ENCODE peak calls at places on chromosomes 13 and 19, in five cellular contexts. Z is sigmoid colon; V is dorsolateral prefrontal cortex; X is effector memory CD4-positive, alpha-beta T cell; Y is CD4-positive, CD25-positive, alpha-beta regulatory T cell. L is an unnamed sample.

GRCh38 chr13:29435125-29435911 is 160.2 kb downstream of the SLC7A1 start:
- DNase-seq in Z (peak; percentile 88), V (no peak), X (no peak), Y (no peak), L (no peak)

GRCh38 chr19:48950159-48950558 is 4.5 kb upstream of the BAX start:
- DNase-seq in Z (no peak), V (no peak), X (no peak), Y (no peak), L (no peak)

GRCh38 chr13:31755803-31756212 is 16.5 kb downstream of the RXFP2 start:
- DNase-seq in Z (no peak), V (no peak), X (no peak), Y (no peak), L (no peak)

GRCh38 chr19:51000981-51001380 is 423 bp downstream of the KLK8 start:
- DNase-seq in Z (peak; percentile 20), V (no peak), X (no peak), Y (no peak), L (peak; percentile 80)

GRCh38 chr13:72985610-72986009 is 73.2 kb upstream of the KLF5 start:
- DNase-seq in Z (no peak), V (no peak), X (no peak), Y (no peak), L (no peak)

GRCh38 chr13:113654591-113655357 is 3.2 kb downstream of the ATP4B start:
- DNase-seq in Z (peak; percentile 42), V (peak; percentile 16), X (no peak), Y (no peak), L (no peak)

GRCh38 chr19:30335306-30335886 is 36.8 kb upstream of the ZNF536 start:
- DNase-seq in Z (no peak), V (no peak), X (no peak), Y (no peak), L (no peak)

GRCh38 chr19:2888739-2889224 is 11.9 kb upstream of the ZNF57 start:
- DNase-seq in Z (no peak), V (no peak), X (no peak), Y (peak; percentile 57), L (peak; percentile 31)

GRCh38 chr19:30799854-30800755 is 427.9 kb downstream of the ZNF536 start:
- DNase-seq in Z (no peak), V (peak; percentile 49), X (no peak), Y (no peak), L (peak; percentile 75)

GRCh38 chr19:33819875-33820781 is 23.5 kb downstream of the KCTD15 start:
- DNase-seq in Z (peak; percentile 88), V (no peak), X (peak; percentile 41), Y (peak; percentile 12), L (peak; percentile 83)

GRCh38 chr19:17129377-17129776 is 53.8 kb downstream of the MYO9B start:
- DNase-seq in Z (no peak), V (no peak), X (no peak), Y (no peak), L (no peak)

GRCh38 chr13:101626925-101627555 is 174.6 kb downstream of the ITGBL1 start:
- DNase-seq in Z (no peak), V (no peak), X (no peak), Y (no peak), L (no peak)

GRCh38 chr19:20385056-20385455 is 180.5 kb downstream of the ZNF737 start:
- DNase-seq in Z (no peak), V (no peak), X (no peak), Y (no peak), L (no peak)

GRCh38 chr13:28658539-28658795 is 463 bp upstream of the POMP start:
- DNase-seq in Z (no peak), V (no peak), X (no peak), Y (no peak), L (no peak)

GRCh38 chr13:39512687-39513086 is 90.3 kb downstream of the LHFPL6 start:
- DNase-seq in Z (no peak), V (no peak), X (no peak), Y (no peak), L (no peak)

GRCh38 chr19:58544591-58545285 is 874 bp downstream of the TRIM28 start:
- DNase-seq in Z (peak; percentile 69), V (no peak), X (peak; percentile 24), Y (peak; percentile 71), L (peak; percentile 28)

GRCh38 chr13:110341445-110342247 is 34.6 kb downstream of the COL4A2 start:
- DNase-seq in Z (no peak), V (no peak), X (no peak), Y (no peak), L (no peak)

GRCh38 chr19:35073516-35073915 is 32.0 kb downstream of the HPN start:
- DNase-seq in Z (no peak), V (no peak), X (no peak), Y (no peak), L (no peak)

GRCh38 chr13:47218611-47219010 is 321.8 kb upstream of the HTR2A start:
- DNase-seq in Z (no peak), V (no peak), X (no peak), Y (no peak), L (no peak)

GRCh38 chr13:87671824-87672603 is 843 bp downstream of the SLITRK5 start:
- DNase-seq in Z (no peak), V (no peak), X (no peak), Y (no peak), L (peak; percentile 53)

GRCh38 chr13:35481777-35482176 is 5.3 kb upstream of the MAB21L1 start:
- DNase-seq in Z (no peak), V (no peak), X (no peak), Y (no peak), L (no peak)

GRCh38 chr13:32017449-32017848 is 14.1 kb upstream of the FRY start:
- DNase-seq in Z (no peak), V (no peak), X (no peak), Y (no peak), L (no peak)

GRCh38 chr13:40490086-40490723 is 176.2 kb downstream of the FOXO1 start:
- DNase-seq in Z (no peak), V (no peak), X (peak; percentile 20), Y (peak; percentile 23), L (no peak)

GRCh38 chr13:33524086-33524485 is 238.5 kb upstream of the STARD13 start:
- DNase-seq in Z (no peak), V (no peak), X (no peak), Y (no peak), L (no peak)

GRCh38 chr13:20570540-20570939 is 3.6 kb downstream of the IFT88 start:
- DNase-seq in Z (no peak), V (no peak), X (no peak), Y (no peak), L (no peak)

GRCh38 chr19:50321831-50322230 is 7.3 kb downstream of the KCNC3 start:
- DNase-seq in Z (no peak), V (no peak), X (no peak), Y (no peak), L (no peak)

DNA sequence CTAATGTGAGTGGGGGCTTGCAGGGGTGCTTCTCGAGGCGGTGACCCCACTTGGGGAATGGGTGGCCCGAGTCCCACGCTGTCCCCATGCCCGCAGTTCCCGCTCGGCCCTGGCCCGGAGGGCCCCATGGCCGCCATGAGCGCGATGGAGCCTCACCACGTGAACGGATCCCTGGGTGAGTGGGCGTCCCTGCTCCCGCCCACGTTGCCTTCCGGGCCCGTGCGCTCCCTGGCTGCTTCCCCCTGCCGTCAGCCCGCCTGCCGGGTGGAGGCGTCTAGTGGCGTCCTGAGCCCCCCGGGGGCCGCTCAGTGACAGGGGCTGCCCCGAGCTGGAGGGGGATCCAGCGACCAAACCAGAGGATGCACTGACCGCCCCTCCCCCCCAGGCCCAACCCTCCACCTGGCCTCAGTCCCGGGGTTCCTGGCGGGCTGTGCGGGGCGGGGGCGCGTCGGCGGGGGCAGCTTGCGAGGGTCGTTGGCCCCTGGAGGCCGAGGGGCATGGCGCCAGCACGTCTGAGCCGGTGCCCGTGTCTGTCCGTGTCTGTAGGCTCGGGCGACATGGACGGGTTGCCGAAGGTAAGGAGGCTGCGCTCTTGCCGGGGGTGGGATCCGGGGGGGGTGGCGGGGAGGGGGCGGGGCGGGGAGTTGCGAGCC is 4.8 kb downstream of the ISYNA1 start:
- DNase-seq in Z (peak; percentile 76), V (no peak), X (no peak), Y (no peak), L (peak; percentile 63)
- H3K27ac ChIP-seq in Z (peak overlapping the region; percentile 66), V (peak overlapping the region; percentile 41), X (peak overlapping the region; percentile 55), Y (no peak overlapping the region), L (no peak overlapping the region)

GRCh38 chr19:13097331-13098258 is 5.1 kb downstream of the LYL1 start:
- DNase-seq in Z (peak; percentile 87), V (no peak), X (no peak), Y (peak; percentile 27), L (no peak)
- H3K27ac ChIP-seq in Z (peak overlapping the region; percentile 85), V (peak overlapping the region; percentile 100), X (peak overlapping the region; percentile 60), Y (peak overlapping the region; percentile 87), L (no peak overlapping the region)

DNA sequence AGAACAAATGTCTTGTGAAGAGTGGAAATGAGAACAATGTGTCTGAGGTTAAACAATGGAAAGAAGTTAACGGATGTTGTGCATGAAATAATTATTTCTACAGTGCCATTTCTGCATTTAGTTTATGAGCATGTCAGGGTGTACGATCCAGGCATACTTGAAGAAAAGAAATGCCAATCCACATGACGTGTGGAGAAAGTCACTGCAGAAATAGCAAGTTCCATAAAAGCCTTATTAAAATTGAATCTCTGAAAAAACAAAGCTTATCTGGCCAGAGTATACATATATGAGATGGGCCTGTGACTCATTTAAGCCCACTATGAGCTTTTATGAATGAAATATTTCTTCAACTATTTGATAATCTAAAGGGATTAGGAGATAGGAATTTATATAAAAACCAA is 426.1 kb downstream of the EFNB2 start:
- DNase-seq in Z (no peak), V (no peak), X (no peak), Y (no peak), L (no peak)
- H3K27ac ChIP-seq in Z (no peak overlapping the region), V (no peak overlapping the region), X (no peak overlapping the region), Y (no peak overlapping the region), L (no peak overlapping the region)

GRCh38 chr19:7849631-7850428 is 19.8 kb downstream of the EVI5L start:
- DNase-seq in Z (no peak), V (no peak), X (no peak), Y (no peak), L (no peak)

GRCh38 chr19:7852851-7853759 is 21.1 kb downstream of the PRR36 start:
- DNase-seq in Z (no peak), V (no peak), X (peak; percentile 33), Y (peak; percentile 50), L (peak; percentile 96)

GRCh38 chr19:7850429-7850819 is 20.4 kb downstream of the EVI5L start:
- DNase-seq in Z (no peak), V (no peak), X (no peak), Y (no peak), L (no peak)

GRCh38 chr19:7851623-7852500 is 21.8 kb downstream of the EVI5L start:
- DNase-seq in Z (no peak), V (peak; percentile 96), X (no peak), Y (no peak), L (no peak)

GRCh38 chr19:7850975-7851622 is 21.1 kb downstream of the EVI5L start:
- DNase-seq in Z (no peak), V (no peak), X (no peak), Y (no peak), L (no peak)
- H3K27ac ChIP-seq in Z (no peak overlapping the region), V (peak overlapping the region; percentile 100), X (no peak overlapping the region), Y (no peak overlapping the region), L (no peak overlapping the region)

GRCh38 chr13:26067601-26068000 is 15.8 kb upstream of the SHISA2 start:
- DNase-seq in Z (no peak), V (no peak), X (no peak), Y (no peak), L (no peak)

GRCh38 chr13:26058704-26059103 is 6.9 kb upstream of the SHISA2 start:
- DNase-seq in Z (no peak), V (no peak), X (no peak), Y (no peak), L (no peak)

GRCh38 chr13:26060366-26060765 is 8.6 kb upstream of the SHISA2 start:
- DNase-seq in Z (no peak), V (no peak), X (no peak), Y (no peak), L (no peak)

GRCh38 chr13:26061947-26062346 is 10.1 kb upstream of the SHISA2 start:
- DNase-seq in Z (no peak), V (no peak), X (no peak), Y (no peak), L (no peak)

GRCh38 chr13:26062853-26063444 is 11.1 kb upstream of the SHISA2 start:
- DNase-seq in Z (no peak), V (peak; percentile 69), X (no peak), Y (no peak), L (no peak)
- H3K27ac ChIP-seq in Z (no peak overlapping the region), V (peak overlapping the region; percentile 44), X (no peak overlapping the region), Y (no peak overlapping the region), L (no peak overlapping the region)